ENCODE peak calls at places on chromosomes 7 and 10, in four cellular contexts. I is lower leg skin, V is OCI-LY7, E is WTC11. R is an unnamed sample.

GRCh38 chr10:35004651-35005050 is 85.5 kb downstream of the CUL2 start:
- DNase-seq in V (no peak), I (no peak), E (no peak), R (no peak)

GRCh38 chr7:150329331-150330106 is 6.2 kb upstream of the ACTR3C start:
- DNase-seq in E (peak), I (peak), V (no peak), R (no peak)

GRCh38 chr7:7369134-7369533 is 166.5 kb downstream of the COL28A1 start:
- DNase-seq in I (no peak), V (no peak), E (no peak), R (no peak)

GRCh38 chr7:87627634-87627994 is 584 bp upstream of the RUNDC3B start:
- DNase-seq in I (no peak), V (no peak), E (peak), R (peak)

GRCh38 chr7:96837583-96837982 is 127.9 kb upstream of the SEM1 start:
- DNase-seq in E (no peak), V (no peak), I (no peak), R (no peak)

GRCh38 chr10:34464000-34464399 is 351.1 kb downstream of the PARD3 start:
- DNase-seq in V (no peak), E (no peak), I (no peak), R (no peak)

GRCh38 chr10:30984563-30985328 is 46.9 kb downstream of the ZNF438 start:
- DNase-seq in I (no peak), E (no peak), V (no peak), R (no peak)

GRCh38 chr7:7821517-7821916 is 103.1 kb upstream of the RPA3 start:
- DNase-seq in E (no peak), I (no peak), V (no peak), R (no peak)

GRCh38 chr7:127189885-127190284 is 62.9 kb downstream of the GRM8 start:
- DNase-seq in E (no peak), V (no peak), I (no peak), R (no peak)

GRCh38 chr10:132329565-132330485 is 2.2 kb upstream of the LRRC27 start:
- DNase-seq in E (no peak), V (peak), I (no peak), R (no peak)

GRCh38 chr10:132330486-132330833 is 1.5 kb upstream of the LRRC27 start:
- DNase-seq in V (no peak), I (no peak), E (no peak), R (no peak)

GRCh38 chr10:132333386-132333785 is 1.4 kb downstream of the LRRC27 start:
- DNase-seq in V (no peak), I (no peak), E (no peak), R (no peak)

GRCh38 chr10:132331259-132331955 is 586 bp upstream of the LRRC27 start:
- DNase-seq in I (no peak), E (no peak), V (no peak), R (no peak)

GRCh38 chr10:132331956-132332749 is at the start of gene LRRC27:
- DNase-seq in I (peak), E (peak), V (peak), R (peak)
- TF ChIP-seq CTCF in I (no peak), E (no peak), V (no peak), R (no peak)

GRCh38 chr7:45580053-45580872 is 6.1 kb downstream of the ADCY1 start:
- DNase-seq in I (peak), V (no peak), E (peak), R (no peak)
- TF ChIP-seq CTCF in I (no peak), V (peak), E (peak), R (peak)

GRCh38 chr10:86349474-86349873 is 17.1 kb downstream of the GRID1 start:
- DNase-seq in E (peak), V (peak), I (no peak), R (peak)
- TF ChIP-seq CTCF in E (peak), V (peak), I (no peak), R (peak)

DNA sequence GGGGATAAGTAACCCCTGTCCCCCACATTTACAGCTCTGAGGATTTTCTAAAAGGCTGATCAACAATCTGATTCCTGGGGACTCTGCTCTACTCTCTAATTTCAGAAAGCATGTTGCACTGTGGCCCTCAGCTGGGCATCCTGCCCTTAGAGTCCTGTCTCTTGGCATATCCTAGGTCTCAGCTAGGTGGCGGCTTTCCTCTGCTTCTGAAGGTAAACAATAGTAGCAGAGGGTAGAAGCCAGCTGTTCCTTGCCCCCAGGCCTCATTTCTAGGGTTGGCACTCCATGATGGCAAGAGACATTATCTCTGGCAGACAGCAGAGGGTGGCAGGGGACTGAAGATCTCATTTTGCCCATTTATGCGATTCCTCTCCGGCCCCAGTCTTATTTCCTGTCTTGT is 77.0 kb downstream of the ADCYAP1R1 start:
- DNase-seq in V (no peak), I (no peak), E (no peak), R (no peak)
- TF ChIP-seq CTCF in V (peak), I (no peak), E (no peak), R (no peak)

GRCh38 chr10:49383853-49384252 is 12.0 kb downstream of the DRGX start:
- DNase-seq in E (no peak), I (peak), V (no peak), R (no peak)
- TF ChIP-seq CTCF in E (no peak), I (no peak), V (no peak), R (no peak)

GRCh38 chr7:2760098-2760889 is 72.3 kb downstream of the AMZ1 start:
- DNase-seq in V (peak), I (peak), E (peak), R (no peak)
- TF ChIP-seq CTCF in V (peak), I (no peak), E (peak), R (peak)

DNA sequence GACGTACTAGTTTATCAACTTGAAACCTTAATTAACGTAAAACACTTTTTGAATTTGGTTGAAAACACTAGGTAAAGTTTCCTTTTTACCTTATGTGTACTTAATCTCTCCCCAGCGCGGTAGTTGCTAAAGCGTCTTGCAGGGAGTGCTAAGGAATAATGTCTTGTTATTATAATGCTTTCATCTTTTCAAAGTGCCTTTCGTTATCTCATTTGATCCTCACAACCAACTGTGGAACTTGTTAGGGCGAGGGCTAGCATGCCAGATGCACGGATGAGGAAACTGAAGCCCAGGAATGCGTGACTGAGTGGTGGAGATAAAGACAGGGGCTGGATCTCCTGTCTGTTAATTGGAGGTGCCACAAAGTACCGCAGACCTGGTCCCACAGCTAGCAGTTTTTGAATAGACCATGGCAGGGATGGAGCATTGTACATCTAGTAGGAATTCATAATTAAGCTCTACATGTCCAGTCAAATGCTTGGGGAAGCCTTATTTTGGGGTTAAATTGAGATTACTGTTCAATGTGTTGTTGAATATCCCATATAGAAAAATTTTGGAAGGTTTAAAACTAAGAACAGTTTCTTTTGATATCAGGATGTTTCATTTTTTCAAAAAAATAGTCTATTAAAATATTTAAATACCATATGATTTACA is 234.3 kb downstream of the SH2D4B start:
- DNase-seq in I (no peak), E (no peak), V (no peak), R (no peak)
- TF ChIP-seq CTCF in I (no peak), E (no peak), V (no peak), R (no peak)

DNA sequence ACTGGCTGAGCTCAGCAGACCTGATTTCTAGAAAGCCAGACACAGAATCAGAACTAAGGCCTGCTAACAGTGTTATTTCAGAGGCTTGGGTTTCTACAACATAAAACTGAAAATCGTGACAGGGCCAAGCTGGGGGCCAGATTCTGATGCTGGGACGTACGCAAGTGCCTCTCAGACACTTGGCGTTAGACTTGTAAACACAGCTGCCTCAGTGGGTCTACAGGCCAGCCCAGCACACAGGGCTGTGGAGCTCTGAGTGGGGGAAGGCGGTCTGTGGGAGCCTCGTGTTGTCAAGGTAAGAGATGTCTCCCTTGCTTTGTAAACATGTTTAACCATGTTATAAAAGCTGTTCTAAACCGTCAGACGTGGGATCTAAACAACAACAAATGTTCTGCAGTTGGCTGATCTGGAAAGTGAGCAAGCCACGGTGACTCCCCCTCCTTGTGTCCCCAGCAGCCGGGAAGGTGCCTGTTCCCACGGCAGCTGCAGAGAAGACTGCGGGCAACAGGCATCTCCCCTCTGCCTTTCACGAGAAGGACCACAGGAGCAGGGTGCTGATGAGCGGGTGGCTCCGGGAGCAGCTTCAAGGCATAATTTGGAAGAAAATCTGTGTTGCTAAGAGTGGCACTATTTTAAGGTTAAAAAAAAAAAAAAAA is 67.8 kb downstream of the ZRANB1 start:
- DNase-seq in I (no peak), E (no peak), V (no peak), R (no peak)
- TF ChIP-seq CTCF in I (no peak), E (no peak), V (no peak), R (no peak)

GRCh38 chr7:20075992-20076813 is 141.0 kb downstream of the MACC1 start:
- DNase-seq in E (no peak), I (no peak), V (no peak), R (no peak)

GRCh38 chr7:20075415-20075814 is 141.8 kb downstream of the MACC1 start:
- DNase-seq in E (no peak), I (no peak), V (no peak), R (no peak)

GRCh38 chr7:20076835-20077234 is 140.3 kb downstream of the MACC1 start:
- DNase-seq in I (no peak), E (no peak), V (no peak), R (no peak)
- TF ChIP-seq CTCF in I (no peak), E (no peak), V (no peak), R (no peak)

R was measured in progenitor cell of endocrine pancreas.